ENCODE peak calls at places on chromosome 22, in five cellular contexts. One of them, this sample, is unnamed.

GRCh38 chr22:48493733-48494132 is 1333.9 kb downstream of the BRD1 start:
- DNase-seq in fibroblast of pulmonary artery: no peak
- DNase-seq in Kasumi-1: no peak
- DNase-seq in frontal cortex: no peak
- DNase-seq in activated CD4-positive, alpha-beta T cell treated with anti-CD3 and anti-CD28 coated beads, Interleukin-2, amount 50 U/mL, for 48 hours: no peak
- DNase-seq in this sample: no peak

GRCh38 chr22:50606126-50606525 is 5.5 kb downstream of the MAPK8IP2 start:
- DNase-seq in fibroblast of pulmonary artery: no peak
- DNase-seq in Kasumi-1: no peak
- DNase-seq in frontal cortex: peak; percentile 37
- DNase-seq in activated CD4-positive, alpha-beta T cell treated with anti-CD3 and anti-CD28 coated beads, Interleukin-2, amount 50 U/mL, for 48 hours: no peak
- DNase-seq in this sample: no peak

GRCh38 chr22:40196628-40197027 is 18.9 kb downstream of the TNRC6B start:
- DNase-seq in fibroblast of pulmonary artery: peak; percentile 88
- DNase-seq in Kasumi-1: no peak
- DNase-seq in frontal cortex: no peak
- DNase-seq in activated CD4-positive, alpha-beta T cell treated with anti-CD3 and anti-CD28 coated beads, Interleukin-2, amount 50 U/mL, for 48 hours: peak; percentile 63
- DNase-seq in this sample: no peak

GRCh38 chr22:48644108-48644507 is 1183.6 kb downstream of the BRD1 start:
- DNase-seq in fibroblast of pulmonary artery: no peak
- DNase-seq in Kasumi-1: no peak
- DNase-seq in frontal cortex: no peak
- DNase-seq in activated CD4-positive, alpha-beta T cell treated with anti-CD3 and anti-CD28 coated beads, Interleukin-2, amount 50 U/mL, for 48 hours: no peak
- DNase-seq in this sample: no peak

GRCh38 chr22:46581580-46582244 is 38.5 kb upstream of the GRAMD4 start:
- DNase-seq in fibroblast of pulmonary artery: no peak
- DNase-seq in Kasumi-1: no peak
- DNase-seq in frontal cortex: no peak
- DNase-seq in activated CD4-positive, alpha-beta T cell treated with anti-CD3 and anti-CD28 coated beads, Interleukin-2, amount 50 U/mL, for 48 hours: no peak
- DNase-seq in this sample: no peak

GRCh38 chr22:37065961-37066360 is 14.4 kb downstream of the KCTD17 start:
- DNase-seq in fibroblast of pulmonary artery: no peak
- DNase-seq in Kasumi-1: no peak
- DNase-seq in frontal cortex: no peak
- DNase-seq in activated CD4-positive, alpha-beta T cell treated with anti-CD3 and anti-CD28 coated beads, Interleukin-2, amount 50 U/mL, for 48 hours: no peak
- DNase-seq in this sample: no peak

GRCh38 chr22:24486501-24486921 is 8.6 kb upstream of the UPB1 start:
- DNase-seq in fibroblast of pulmonary artery: peak; percentile 70
- DNase-seq in Kasumi-1: peak; percentile 70
- DNase-seq in frontal cortex: no peak
- DNase-seq in activated CD4-positive, alpha-beta T cell treated with anti-CD3 and anti-CD28 coated beads, Interleukin-2, amount 50 U/mL, for 48 hours: peak; percentile 44
- DNase-seq in this sample: no peak

GRCh38 chr22:36077261-36077660 is 48.6 kb upstream of the RBFOX2 start:
- DNase-seq in fibroblast of pulmonary artery: no peak
- DNase-seq in Kasumi-1: no peak
- DNase-seq in frontal cortex: no peak
- DNase-seq in activated CD4-positive, alpha-beta T cell treated with anti-CD3 and anti-CD28 coated beads, Interleukin-2, amount 50 U/mL, for 48 hours: no peak
- DNase-seq in this sample: no peak

GRCh38 chr22:24030186-24030702 is 19.1 kb downstream of the CABIN1 start:
- DNase-seq in fibroblast of pulmonary artery: no peak
- DNase-seq in Kasumi-1: no peak
- DNase-seq in frontal cortex: no peak
- DNase-seq in activated CD4-positive, alpha-beta T cell treated with anti-CD3 and anti-CD28 coated beads, Interleukin-2, amount 50 U/mL, for 48 hours: no peak
- DNase-seq in this sample: no peak

GRCh38 chr22:49394116-49394785 is 433.4 kb downstream of the BRD1 start:
- DNase-seq in fibroblast of pulmonary artery: no peak
- DNase-seq in Kasumi-1: no peak
- DNase-seq in frontal cortex: no peak
- DNase-seq in activated CD4-positive, alpha-beta T cell treated with anti-CD3 and anti-CD28 coated beads, Interleukin-2, amount 50 U/mL, for 48 hours: no peak
- DNase-seq in this sample: no peak

GRCh38 chr22:49230194-49230577 is 597.5 kb downstream of the BRD1 start:
- DNase-seq in fibroblast of pulmonary artery: no peak
- DNase-seq in Kasumi-1: peak; percentile 1
- DNase-seq in frontal cortex: no peak
- DNase-seq in activated CD4-positive, alpha-beta T cell treated with anti-CD3 and anti-CD28 coated beads, Interleukin-2, amount 50 U/mL, for 48 hours: no peak
- DNase-seq in this sample: no peak

GRCh38 chr22:42294034-42294985 is 23.9 kb upstream of the TCF20 start:
- DNase-seq in fibroblast of pulmonary artery: peak; percentile 67
- DNase-seq in Kasumi-1: peak; percentile 31
- DNase-seq in frontal cortex: peak; percentile 39
- DNase-seq in activated CD4-positive, alpha-beta T cell treated with anti-CD3 and anti-CD28 coated beads, Interleukin-2, amount 50 U/mL, for 48 hours: peak; percentile 27
- DNase-seq in this sample: no peak

GRCh38 chr22:49212466-49212865 is 615.2 kb downstream of the BRD1 start:
- DNase-seq in fibroblast of pulmonary artery: no peak
- DNase-seq in Kasumi-1: no peak
- DNase-seq in frontal cortex: no peak
- DNase-seq in activated CD4-positive, alpha-beta T cell treated with anti-CD3 and anti-CD28 coated beads, Interleukin-2, amount 50 U/mL, for 48 hours: no peak
- DNase-seq in this sample: no peak

GRCh38 chr22:39510529-39511149 is 8.5 kb downstream of the MIEF1 start:
- DNase-seq in fibroblast of pulmonary artery: no peak
- DNase-seq in Kasumi-1: no peak
- DNase-seq in frontal cortex: no peak
- DNase-seq in activated CD4-positive, alpha-beta T cell treated with anti-CD3 and anti-CD28 coated beads, Interleukin-2, amount 50 U/mL, for 48 hours: no peak
- DNase-seq in this sample: no peak

GRCh38 chr22:37314315-37315046 is 32.2 kb downstream of the CYTH4 start:
- DNase-seq in fibroblast of pulmonary artery: no peak
- DNase-seq in Kasumi-1: peak; percentile 28
- DNase-seq in frontal cortex: no peak
- DNase-seq in activated CD4-positive, alpha-beta T cell treated with anti-CD3 and anti-CD28 coated beads, Interleukin-2, amount 50 U/mL, for 48 hours: peak; percentile 67
- DNase-seq in this sample: no peak

GRCh38 chr22:36419177-36419911 is 31.6 kb upstream of the MYH9 start:
- DNase-seq in fibroblast of pulmonary artery: peak; percentile 78
- DNase-seq in Kasumi-1: no peak
- DNase-seq in frontal cortex: no peak
- DNase-seq in activated CD4-positive, alpha-beta T cell treated with anti-CD3 and anti-CD28 coated beads, Interleukin-2, amount 50 U/mL, for 48 hours: no peak
- DNase-seq in this sample: no peak

GRCh38 chr22:49403102-49403501 is 424.6 kb downstream of the BRD1 start:
- DNase-seq in fibroblast of pulmonary artery: no peak
- DNase-seq in Kasumi-1: no peak
- DNase-seq in frontal cortex: no peak
- DNase-seq in activated CD4-positive, alpha-beta T cell treated with anti-CD3 and anti-CD28 coated beads, Interleukin-2, amount 50 U/mL, for 48 hours: no peak
- DNase-seq in this sample: no peak

GRCh38 chr22:37020192-37020479 is 594 bp downstream of the MPST start:
- DNase-seq in fibroblast of pulmonary artery: peak; percentile 51
- DNase-seq in Kasumi-1: peak; percentile 69
- DNase-seq in frontal cortex: no peak
- DNase-seq in activated CD4-positive, alpha-beta T cell treated with anti-CD3 and anti-CD28 coated beads, Interleukin-2, amount 50 U/mL, for 48 hours: no peak
- DNase-seq in this sample: no peak